ENCODE peak calls at places on chromosome 16, in five cellular contexts. N is M059J; P is central memory CD4-positive, alpha-beta T cell; W is hepatic stellate cell; D is amygdala. X is an unnamed sample.

GRCh38 chr16:83652898-83653297 is 154.9 kb upstream of the HSBP1 start:
- DNase-seq in P (no peak), W (no peak), D (no peak), N (no peak), X (no peak)

GRCh38 chr16:22671301-22672076 is 142.5 kb upstream of the HS3ST2 start:
- DNase-seq in D (no peak), N (no peak), P (no peak), W (no peak), X (no peak)

GRCh38 chr16:83979456-83979855 is 11.4 kb downstream of the NECAB2 start:
- DNase-seq in P (no peak), W (no peak), D (no peak), N (no peak), X (no peak)

GRCh38 chr16:1745900-1746692 is 25.2 kb downstream of the NME3 start:
- DNase-seq in W (no peak), D (no peak), N (peak), P (no peak), X (no peak)

GRCh38 chr16:81707411-81708321 is 71.4 kb upstream of the PLCG2 start:
- DNase-seq in D (no peak), W (peak), P (no peak), N (peak), X (no peak)

GRCh38 chr16:53372942-53373871 is 61.1 kb upstream of the RBL2 start:
- DNase-seq in D (no peak), P (peak), W (no peak), N (no peak), X (no peak)

GRCh38 chr16:1656808-1657617 is 21.1 kb upstream of the JPT2 start:
- DNase-seq in N (no peak), W (no peak), P (no peak), D (no peak), X (no peak)

GRCh38 chr16:53756329-53756996 is 52.5 kb downstream of the FTO start:
- DNase-seq in P (no peak), W (no peak), N (peak), D (no peak), X (no peak)

GRCh38 chr16:54355251-54355650 is 68.7 kb upstream of the IRX3 start:
- DNase-seq in W (no peak), D (no peak), N (peak), P (no peak), X (no peak)

GRCh38 chr16:81697321-81697885 is 81.7 kb upstream of the PLCG2 start:
- DNase-seq in D (peak), W (peak), N (peak), P (no peak), X (no peak)

GRCh38 chr16:70592106-70592571 is 54.2 kb upstream of the IL34 start:
- DNase-seq in D (no peak), W (no peak), P (no peak), N (no peak), X (no peak)

GRCh38 chr16:4611337-4612023 is 3.2 kb downstream of the UBALD1 start:
- DNase-seq in D (no peak), P (no peak), N (no peak), W (peak), X (no peak)

GRCh38 chr16:18999045-18999393 is 15.3 kb downstream of the TMC7 start:
- DNase-seq in P (no peak), N (no peak), D (no peak), W (no peak), X (no peak)

GRCh38 chr16:19169081-19169639 is 1.1 kb downstream of the SYT17 start:
- DNase-seq in D (no peak), P (no peak), N (no peak), W (no peak), X (no peak)

GRCh38 chr16:10521681-10522274 is 58.6 kb downstream of the EMP2 start:
- DNase-seq in N (peak), P (no peak), D (no peak), W (peak), X (peak)

GRCh38 chr16:51155199-51155607 is 4.1 kb upstream of the SALL1 start:
- DNase-seq in W (no peak), D (no peak), P (no peak), N (peak), X (no peak)

GRCh38 chr16:79698341-79698753 is 97.8 kb upstream of the MAF start:
- DNase-seq in N (no peak), P (no peak), D (no peak), W (peak), X (no peak)

GRCh38 chr16:14092579-14092978 is 21.5 kb downstream of the MRTFB start:
- DNase-seq in P (no peak), N (no peak), W (no peak), D (no peak), X (no peak)

X was measured in NCI-H2029 treated with DMSO at 0.1 percent for 48 hours.